ENCODE peak calls at places on chromosomes 7 and 10, in four cellular contexts. One of them, this sample, is unnamed.
A peak's percentile ranks its signal among the peaks of the same experiment; 100 is the strongest.

GRCh38 chr7:960269-960871 is 5.9 kb upstream of the ADAP1 start:
- DNase-seq in HL-60: no peak
- DNase-seq in CD8-positive, alpha-beta T cell: no peak
- DNase-seq in brain microvascular endothelial cell: no peak
- DNase-seq in this sample: no peak

GRCh38 chr7:92360387-92360786 is 86.9 kb upstream of the GATAD1 start:
- DNase-seq in brain microvascular endothelial cell: no peak
- DNase-seq in HL-60: no peak
- DNase-seq in CD8-positive, alpha-beta T cell: no peak
- DNase-seq in this sample: no peak

GRCh38 chr7:149422065-149422913 is 38.6 kb downstream of the ZNF777 start:
- DNase-seq in HL-60: peak; percentile 49
- DNase-seq in CD8-positive, alpha-beta T cell: peak; percentile 61
- DNase-seq in brain microvascular endothelial cell: peak; percentile 27
- DNase-seq in this sample: peak; percentile 49

GRCh38 chr10:21161090-21161625 is 264.0 kb upstream of the NEBL start:
- DNase-seq in HL-60: no peak
- DNase-seq in brain microvascular endothelial cell: no peak
- DNase-seq in CD8-positive, alpha-beta T cell: no peak
- DNase-seq in this sample: no peak

GRCh38 chr10:113304726-113305125 is 248.1 kb upstream of the HABP2 start:
- DNase-seq in CD8-positive, alpha-beta T cell: no peak
- DNase-seq in HL-60: no peak
- DNase-seq in brain microvascular endothelial cell: no peak
- DNase-seq in this sample: no peak

GRCh38 chr10:126634915-126635314 is 35.6 kb downstream of the C10orf90 start:
- DNase-seq in CD8-positive, alpha-beta T cell: no peak
- DNase-seq in brain microvascular endothelial cell: no peak
- DNase-seq in HL-60: no peak
- DNase-seq in this sample: no peak

GRCh38 chr10:71635867-71636266 is 83.7 kb downstream of the C10orf105 start:
- DNase-seq in CD8-positive, alpha-beta T cell: no peak
- DNase-seq in HL-60: no peak
- DNase-seq in brain microvascular endothelial cell: no peak
- DNase-seq in this sample: no peak

GRCh38 chr10:106996510-106996909 is 168.0 kb downstream of the SORCS1 start:
- DNase-seq in CD8-positive, alpha-beta T cell: no peak
- DNase-seq in HL-60: no peak
- DNase-seq in brain microvascular endothelial cell: no peak
- DNase-seq in this sample: no peak

GRCh38 chr7:28458732-28459131 is 46.4 kb downstream of the CREB5 start:
- DNase-seq in CD8-positive, alpha-beta T cell: no peak
- DNase-seq in HL-60: no peak
- DNase-seq in brain microvascular endothelial cell: no peak
- DNase-seq in this sample: no peak

GRCh38 chr7:116025098-116025809 is 5.3 kb downstream of the TFEC start:
- DNase-seq in brain microvascular endothelial cell: peak; percentile 56
- DNase-seq in CD8-positive, alpha-beta T cell: no peak
- DNase-seq in HL-60: peak; percentile 51
- DNase-seq in this sample: no peak

GRCh38 chr7:42661312-42661711 is 250.6 kb downstream of the C7orf25 start:
- DNase-seq in HL-60: no peak
- DNase-seq in CD8-positive, alpha-beta T cell: no peak
- DNase-seq in brain microvascular endothelial cell: peak; percentile 51
- DNase-seq in this sample: no peak

GRCh38 chr10:2992401-2993198 is 74.7 kb upstream of the PFKP start:
- DNase-seq in HL-60: no peak
- DNase-seq in brain microvascular endothelial cell: no peak
- DNase-seq in CD8-positive, alpha-beta T cell: no peak
- DNase-seq in this sample: no peak

GRCh38 chr7:36277247-36277542 is 112.5 kb upstream of the ANLN start:
- DNase-seq in brain microvascular endothelial cell: no peak
- DNase-seq in HL-60: no peak
- DNase-seq in CD8-positive, alpha-beta T cell: no peak
- DNase-seq in this sample: no peak

GRCh38 chr7:130021105-130021834 is 29.9 kb downstream of the ZC3HC1 start:
- DNase-seq in CD8-positive, alpha-beta T cell: no peak
- DNase-seq in HL-60: no peak
- DNase-seq in brain microvascular endothelial cell: no peak
- DNase-seq in this sample: no peak

GRCh38 chr10:59580257-59580863 is 129.3 kb downstream of the SLC16A9 start:
- DNase-seq in CD8-positive, alpha-beta T cell: no peak
- DNase-seq in HL-60: no peak
- DNase-seq in brain microvascular endothelial cell: peak; percentile 33
- DNase-seq in this sample: no peak

GRCh38 chr7:133678137-133678814 is 425.4 kb downstream of the EXOC4 start:
- DNase-seq in brain microvascular endothelial cell: no peak
- DNase-seq in CD8-positive, alpha-beta T cell: no peak
- DNase-seq in HL-60: no peak
- DNase-seq in this sample: no peak

GRCh38 chr7:106317971-106318370 is 33.2 kb upstream of the NAMPT start:
- DNase-seq in CD8-positive, alpha-beta T cell: no peak
- DNase-seq in brain microvascular endothelial cell: no peak
- DNase-seq in HL-60: no peak
- DNase-seq in this sample: no peak

GRCh38 chr7:41886257-41886905 is 183.5 kb upstream of the INHBA start:
- DNase-seq in HL-60: no peak
- DNase-seq in brain microvascular endothelial cell: peak; percentile 90
- DNase-seq in CD8-positive, alpha-beta T cell: no peak
- DNase-seq in this sample: no peak

GRCh38 chr10:12510566-12510965 is 161.2 kb downstream of the CAMK1D start:
- DNase-seq in HL-60: no peak
- DNase-seq in brain microvascular endothelial cell: peak; percentile 22
- DNase-seq in CD8-positive, alpha-beta T cell: no peak
- DNase-seq in this sample: no peak
- H3K4me3 ChIP-seq in HL-60: no peak overlapping the region
- H3K4me3 ChIP-seq in brain microvascular endothelial cell: peak overlapping the region; percentile 1
- H3K4me3 ChIP-seq in CD8-positive, alpha-beta T cell: no peak overlapping the region
- H3K4me3 ChIP-seq in this sample: no peak overlapping the region

DNA sequence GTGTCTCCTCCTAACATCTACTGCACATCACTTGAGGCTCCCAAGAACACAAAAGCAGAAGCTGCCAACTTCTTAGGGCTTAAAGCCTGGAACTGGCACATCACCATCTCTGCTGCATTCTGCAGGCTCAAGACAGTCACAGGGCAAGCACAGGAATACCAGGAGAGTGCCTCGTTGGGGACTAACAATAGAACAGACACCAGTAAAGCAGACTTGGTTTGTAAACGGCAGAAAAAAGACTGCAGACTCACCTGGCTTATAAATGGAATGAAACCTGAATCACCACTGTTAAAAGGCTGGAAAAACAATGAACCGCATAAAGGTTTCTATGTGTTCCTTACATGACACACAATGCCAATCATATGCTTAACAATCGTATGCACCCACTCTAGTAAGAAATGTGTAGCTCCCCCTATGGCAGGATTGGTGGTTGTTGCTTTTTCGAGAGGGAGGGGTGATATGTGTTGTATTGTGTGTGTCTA is 12.8 kb downstream of the RHEB start:
- DNase-seq in CD8-positive, alpha-beta T cell: no peak
- DNase-seq in HL-60: peak; percentile 26
- DNase-seq in brain microvascular endothelial cell: no peak
- DNase-seq in this sample: no peak
- TF ChIP-seq CTCF in CD8-positive, alpha-beta T cell: no peak
- TF ChIP-seq CTCF in HL-60: no peak
- TF ChIP-seq CTCF in brain microvascular endothelial cell: peak; percentile 23
- TF ChIP-seq CTCF in this sample: peak; percentile 14

GRCh38 chr10:23096814-23097549 is 1.6 kb downstream of the MSRB2 start:
- DNase-seq in CD8-positive, alpha-beta T cell: no peak
- DNase-seq in HL-60: no peak
- DNase-seq in brain microvascular endothelial cell: no peak
- DNase-seq in this sample: no peak

GRCh38 chr10:23095966-23096813 is 811 bp downstream of the MSRB2 start:
- DNase-seq in HL-60: peak; percentile 51
- DNase-seq in brain microvascular endothelial cell: peak; percentile 34
- DNase-seq in CD8-positive, alpha-beta T cell: peak; percentile 25
- DNase-seq in this sample: peak; percentile 12

GRCh38 chr10:23099079-23099478 is 3.7 kb downstream of the MSRB2 start:
- DNase-seq in HL-60: no peak
- DNase-seq in brain microvascular endothelial cell: no peak
- DNase-seq in CD8-positive, alpha-beta T cell: no peak
- DNase-seq in this sample: no peak

GRCh38 chr10:23095404-23095965 is at the start of gene MSRB2:
- DNase-seq in CD8-positive, alpha-beta T cell: peak; percentile 61
- DNase-seq in HL-60: peak; percentile 72
- DNase-seq in brain microvascular endothelial cell: peak; percentile 88
- DNase-seq in this sample: peak; percentile 77

DNA sequence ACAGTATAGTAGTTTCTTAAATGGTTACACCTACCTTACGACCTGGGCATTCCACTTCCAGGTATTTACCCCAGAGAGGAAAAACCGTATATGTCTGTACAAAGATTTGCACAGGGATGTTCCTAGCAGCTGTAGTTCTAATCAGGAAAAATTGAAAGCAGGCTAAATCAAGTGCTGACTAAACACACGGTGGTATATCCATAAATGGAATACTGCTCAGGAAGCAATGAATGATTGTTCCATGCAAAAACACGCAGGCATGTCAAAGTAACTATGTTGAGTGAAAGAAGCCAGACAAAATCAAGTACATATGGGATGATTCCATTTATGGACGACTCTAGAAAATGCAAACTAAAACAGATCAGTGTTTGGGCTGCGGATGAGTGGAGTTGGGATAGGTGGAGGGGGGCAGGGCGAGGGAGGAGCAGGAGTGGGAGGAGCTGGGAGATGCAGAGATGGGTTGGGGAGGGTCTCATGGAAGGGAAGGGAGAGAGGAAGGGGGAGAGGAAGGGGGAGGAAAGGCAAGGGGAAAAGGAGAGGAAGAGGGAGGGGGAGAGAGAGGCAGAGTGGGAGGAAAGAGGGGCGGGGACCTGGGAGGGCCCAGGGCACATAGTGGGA is 484 bp upstream of the MSRB2 start:
- DNase-seq in HL-60: no peak
- DNase-seq in CD8-positive, alpha-beta T cell: no peak
- DNase-seq in brain microvascular endothelial cell: no peak
- DNase-seq in this sample: no peak
- H3K4me3 ChIP-seq in HL-60: no peak overlapping the region
- H3K4me3 ChIP-seq in CD8-positive, alpha-beta T cell: peak overlapping the region; percentile 53
- H3K4me3 ChIP-seq in brain microvascular endothelial cell: peak overlapping the region; percentile 71
- H3K4me3 ChIP-seq in this sample: peak overlapping the region; percentile 78

GRCh38 chr10:23980054-23980453 is 228.9 kb upstream of the KIAA1217 start:
- DNase-seq in CD8-positive, alpha-beta T cell: no peak
- DNase-seq in brain microvascular endothelial cell: no peak
- DNase-seq in HL-60: no peak
- DNase-seq in this sample: no peak

GRCh38 chr10:23976285-23976684 is 232.7 kb upstream of the KIAA1217 start:
- DNase-seq in CD8-positive, alpha-beta T cell: no peak
- DNase-seq in brain microvascular endothelial cell: no peak
- DNase-seq in HL-60: no peak
- DNase-seq in this sample: no peak

GRCh38 chr10:23981520-23982309 is 227.2 kb upstream of the KIAA1217 start:
- DNase-seq in brain microvascular endothelial cell: no peak
- DNase-seq in CD8-positive, alpha-beta T cell: no peak
- DNase-seq in HL-60: no peak
- DNase-seq in this sample: no peak
- TF ChIP-seq CTCF in brain microvascular endothelial cell: peak; percentile 10
- TF ChIP-seq CTCF in CD8-positive, alpha-beta T cell: no peak
- TF ChIP-seq CTCF in HL-60: no peak
- TF ChIP-seq CTCF in this sample: no peak

DNA sequence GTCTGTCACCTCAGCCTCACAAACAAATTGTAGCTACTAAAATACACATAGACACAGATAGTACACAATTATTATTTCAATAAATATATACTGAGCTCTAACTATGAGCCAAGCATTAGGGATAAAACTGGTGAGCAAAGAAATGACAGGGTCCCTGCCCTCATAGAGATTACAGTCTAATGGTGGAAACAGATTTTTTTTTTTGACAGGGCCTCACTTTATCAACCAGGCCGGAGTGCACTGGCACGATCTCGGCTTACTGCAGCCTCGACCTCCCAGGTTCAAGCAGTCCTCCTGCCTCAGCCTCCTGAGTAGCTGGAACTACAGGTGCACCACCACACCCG is 695 bp upstream of the RBM28 start:
- DNase-seq in HL-60: no peak
- DNase-seq in brain microvascular endothelial cell: no peak
- DNase-seq in CD8-positive, alpha-beta T cell: no peak
- DNase-seq in this sample: no peak
- H3K4me3 ChIP-seq in HL-60: no peak overlapping the region
- H3K4me3 ChIP-seq in brain microvascular endothelial cell: no peak overlapping the region
- H3K4me3 ChIP-seq in CD8-positive, alpha-beta T cell: no peak overlapping the region
- H3K4me3 ChIP-seq in this sample: no peak overlapping the region

GRCh38 chr10:89369142-89370105 is 8.4 kb upstream of the IFIT1B start:
- DNase-seq in brain microvascular endothelial cell: peak; percentile 48
- DNase-seq in CD8-positive, alpha-beta T cell: no peak
- DNase-seq in HL-60: no peak
- DNase-seq in this sample: no peak
- TF ChIP-seq CTCF in brain microvascular endothelial cell: peak; percentile 63
- TF ChIP-seq CTCF in CD8-positive, alpha-beta T cell: peak; percentile 57
- TF ChIP-seq CTCF in HL-60: peak; percentile 39
- TF ChIP-seq CTCF in this sample: peak; percentile 51

DNA sequence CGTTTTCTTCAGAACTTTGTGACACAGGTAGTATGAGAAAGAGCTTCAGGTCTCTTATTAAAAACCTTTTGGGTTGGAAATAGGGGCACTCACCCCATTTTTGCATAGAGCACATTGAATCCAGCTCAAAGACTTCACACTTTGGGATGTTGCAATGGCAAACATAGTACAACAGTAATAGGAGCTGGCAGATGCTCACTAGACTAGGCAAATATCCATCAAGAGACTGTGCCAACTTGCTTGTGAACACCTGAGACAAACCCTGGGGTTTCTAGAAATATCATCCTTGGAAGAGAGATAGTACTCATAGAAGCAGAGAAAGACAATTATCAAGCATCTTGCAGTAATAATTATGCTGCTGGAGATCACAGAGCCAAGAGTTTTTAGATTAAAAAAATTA is 280.0 kb downstream of the CACNA2D1 start:
- DNase-seq in HL-60: no peak
- DNase-seq in brain microvascular endothelial cell: no peak
- DNase-seq in CD8-positive, alpha-beta T cell: no peak
- DNase-seq in this sample: no peak
- H3K4me3 ChIP-seq in HL-60: no peak overlapping the region
- H3K4me3 ChIP-seq in brain microvascular endothelial cell: no peak overlapping the region
- H3K4me3 ChIP-seq in CD8-positive, alpha-beta T cell: no peak overlapping the region
- H3K4me3 ChIP-seq in this sample: no peak overlapping the region

DNA sequence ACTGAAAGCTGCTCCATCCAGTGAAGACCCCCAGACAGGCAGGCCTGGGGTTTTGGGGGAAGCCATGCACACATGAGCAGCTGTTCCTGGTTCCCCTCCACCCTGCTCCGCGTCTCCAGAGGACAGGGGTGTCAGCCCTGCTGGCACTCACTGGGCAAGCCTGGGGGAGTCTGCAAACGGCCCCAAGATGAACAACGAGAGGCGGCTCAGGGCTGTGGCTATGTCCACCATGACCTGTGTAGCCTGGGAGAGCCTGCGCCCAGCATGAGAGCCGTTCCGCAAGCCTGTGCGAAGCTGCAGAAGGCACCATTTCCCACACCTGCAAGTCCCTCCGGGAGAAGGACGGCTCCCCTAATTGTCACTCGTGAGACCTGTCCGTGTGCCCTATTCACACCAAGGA is 59.5 kb downstream of the DPYSL4 start:
- DNase-seq in CD8-positive, alpha-beta T cell: no peak
- DNase-seq in brain microvascular endothelial cell: no peak
- DNase-seq in HL-60: no peak
- DNase-seq in this sample: no peak
- TF ChIP-seq CTCF in CD8-positive, alpha-beta T cell: no peak
- TF ChIP-seq CTCF in brain microvascular endothelial cell: no peak
- TF ChIP-seq CTCF in HL-60: no peak
- TF ChIP-seq CTCF in this sample: no peak

GRCh38 chr7:100991631-100992030 is 22.3 kb downstream of the MUC12 start:
- DNase-seq in HL-60: no peak
- DNase-seq in brain microvascular endothelial cell: no peak
- DNase-seq in CD8-positive, alpha-beta T cell: no peak
- DNase-seq in this sample: no peak
- H3K4me3 ChIP-seq in HL-60: no peak overlapping the region
- H3K4me3 ChIP-seq in brain microvascular endothelial cell: no peak overlapping the region
- H3K4me3 ChIP-seq in CD8-positive, alpha-beta T cell: no peak overlapping the region
- H3K4me3 ChIP-seq in this sample: no peak overlapping the region

This sample was measured in GM12864.